ENCODE peak calls at places on chromosomes 4 and X, in eight cellular contexts. One of them, this sample, is unnamed.
A peak's percentile ranks its signal among the peaks of the same experiment; 100 is the strongest.

GRCh38 chrX:34880656-34881055 is 61.9 kb upstream of the FAM47B start:
- DNase-seq in GM23338: no peak
- DNase-seq in breast epithelium: no peak
- DNase-seq in HepG2: no peak
- DNase-seq in GM12892: no peak
- DNase-seq in transverse colon: no peak
- DNase-seq in stomach: no peak
- DNase-seq in suprapubic skin: no peak
- DNase-seq in this sample: no peak

GRCh38 chr4:680931-681645 is 6.7 kb downstream of the MYL5 start:
- DNase-seq in GM23338: peak; percentile 77
- DNase-seq in breast epithelium: peak; percentile 60
- DNase-seq in HepG2: no peak
- DNase-seq in GM12892: peak; percentile 78
- DNase-seq in transverse colon: peak; percentile 83
- DNase-seq in stomach: peak; percentile 67
- DNase-seq in suprapubic skin: peak; percentile 91
- DNase-seq in this sample: no peak

GRCh38 chr4:119014658-119015057 is 121.0 kb upstream of the MYOZ2 start:
- DNase-seq in GM23338: no peak
- DNase-seq in breast epithelium: no peak
- DNase-seq in HepG2: no peak
- DNase-seq in GM12892: no peak
- DNase-seq in transverse colon: no peak
- DNase-seq in stomach: no peak
- DNase-seq in suprapubic skin: no peak
- DNase-seq in this sample: no peak

GRCh38 chr4:2243682-2244380 is 1.9 kb upstream of the HAUS3 start:
- DNase-seq in GM23338: no peak
- DNase-seq in breast epithelium: no peak
- DNase-seq in HepG2: peak; percentile 18
- DNase-seq in GM12892: no peak
- DNase-seq in transverse colon: peak; percentile 48
- DNase-seq in stomach: peak; percentile 31
- DNase-seq in suprapubic skin: peak; percentile 75
- DNase-seq in this sample: no peak

GRCh38 chrX:68428431-68428830 is 4.9 kb downstream of the OPHN1 start:
- DNase-seq in GM23338: no peak
- DNase-seq in breast epithelium: no peak
- DNase-seq in HepG2: no peak
- DNase-seq in GM12892: no peak
- DNase-seq in transverse colon: no peak
- DNase-seq in stomach: no peak
- DNase-seq in suprapubic skin: no peak
- DNase-seq in this sample: no peak

GRCh38 chrX:142054094-142054493 is 150.4 kb downstream of the MAGEC1 start:
- DNase-seq in GM23338: no peak
- DNase-seq in breast epithelium: no peak
- DNase-seq in HepG2: no peak
- DNase-seq in GM12892: no peak
- DNase-seq in transverse colon: no peak
- DNase-seq in stomach: no peak
- DNase-seq in suprapubic skin: no peak
- DNase-seq in this sample: no peak

GRCh38 chrX:78946178-78946896 is 1.1 kb downstream of the P2RY10 start:
- DNase-seq in GM23338: no peak
- DNase-seq in breast epithelium: no peak
- DNase-seq in HepG2: no peak
- DNase-seq in GM12892: no peak
- DNase-seq in transverse colon: no peak
- DNase-seq in stomach: no peak
- DNase-seq in suprapubic skin: no peak
- DNase-seq in this sample: no peak

GRCh38 chrX:150363561-150364346 is 637 bp downstream of the MAMLD1 start:
- DNase-seq in GM23338: peak; percentile 59
- DNase-seq in breast epithelium: no peak
- DNase-seq in HepG2: no peak
- DNase-seq in GM12892: no peak
- DNase-seq in transverse colon: peak; percentile 14
- DNase-seq in stomach: no peak
- DNase-seq in suprapubic skin: no peak
- DNase-seq in this sample: no peak

GRCh38 chr4:185254434-185254833 is 45.0 kb downstream of the SNX25 start:
- DNase-seq in GM23338: peak; percentile 33
- DNase-seq in breast epithelium: no peak
- DNase-seq in HepG2: peak; percentile 58
- DNase-seq in GM12892: no peak
- DNase-seq in transverse colon: no peak
- DNase-seq in stomach: no peak
- DNase-seq in suprapubic skin: no peak
- DNase-seq in this sample: no peak

GRCh38 chr4:81757706-81758105 is 286.0 kb upstream of the RASGEF1B start:
- DNase-seq in GM23338: peak; percentile 10
- DNase-seq in breast epithelium: no peak
- DNase-seq in HepG2: no peak
- DNase-seq in GM12892: no peak
- DNase-seq in transverse colon: no peak
- DNase-seq in stomach: no peak
- DNase-seq in suprapubic skin: no peak
- DNase-seq in this sample: no peak

GRCh38 chrX:47264507-47265173 is 31.8 kb downstream of the USP11 start:
- DNase-seq in GM23338: no peak
- DNase-seq in breast epithelium: no peak
- DNase-seq in HepG2: peak; percentile 38
- DNase-seq in GM12892: no peak
- DNase-seq in transverse colon: no peak
- DNase-seq in stomach: no peak
- DNase-seq in suprapubic skin: peak; percentile 11
- DNase-seq in this sample: no peak

DNA sequence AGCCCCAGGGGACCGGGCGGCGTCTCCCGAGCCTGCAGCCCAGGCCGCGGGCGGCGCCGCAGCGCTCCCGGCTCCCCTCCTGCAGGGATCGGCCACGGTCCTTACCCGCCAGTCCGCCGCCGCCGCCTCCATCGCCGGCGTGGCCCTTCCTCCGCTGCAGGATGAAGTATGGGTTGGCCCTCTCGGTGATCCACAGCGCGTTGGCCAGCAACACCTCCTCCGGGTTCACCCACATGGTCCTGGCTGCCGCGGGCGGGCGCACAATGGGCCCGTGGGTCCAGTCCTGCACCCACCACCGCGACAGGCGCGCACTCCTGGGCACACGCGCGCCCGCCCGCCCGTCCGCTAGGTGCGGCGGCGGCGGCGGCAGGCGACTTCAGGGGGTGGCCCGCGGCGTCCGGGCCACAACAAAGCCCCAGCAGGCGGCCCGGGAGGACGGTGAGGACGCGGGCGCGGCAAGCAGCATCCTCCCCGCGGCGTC is 334 bp downstream of the TBC1D9 start:
- DNase-seq in GM23338: peak; percentile 60
- DNase-seq in breast epithelium: peak; percentile 56
- DNase-seq in HepG2: no peak
- DNase-seq in GM12892: peak; percentile 40
- DNase-seq in transverse colon: peak; percentile 50
- DNase-seq in stomach: peak; percentile 63
- DNase-seq in suprapubic skin: peak; percentile 70
- DNase-seq in this sample: peak; percentile 52
- TF ChIP-seq POLR2AphosphoS5 in GM23338: no peak
- TF ChIP-seq POLR2AphosphoS5 in breast epithelium: no peak
- TF ChIP-seq POLR2AphosphoS5 in HepG2: no peak
- TF ChIP-seq POLR2AphosphoS5 in GM12892: no peak
- TF ChIP-seq POLR2AphosphoS5 in transverse colon: no peak
- TF ChIP-seq POLR2AphosphoS5 in stomach: no peak
- TF ChIP-seq POLR2AphosphoS5 in suprapubic skin: no peak
- TF ChIP-seq POLR2AphosphoS5 in this sample: no peak

GRCh38 chr4:153346563-153346962 is 2.1 kb downstream of the MND1 start:
- DNase-seq in GM23338: peak; percentile 60
- DNase-seq in breast epithelium: no peak
- DNase-seq in HepG2: no peak
- DNase-seq in GM12892: no peak
- DNase-seq in transverse colon: no peak
- DNase-seq in stomach: no peak
- DNase-seq in suprapubic skin: no peak
- DNase-seq in this sample: no peak

GRCh38 chr4:153347117-153347516 is 2.6 kb downstream of the MND1 start:
- DNase-seq in GM23338: no peak
- DNase-seq in breast epithelium: no peak
- DNase-seq in HepG2: no peak
- DNase-seq in GM12892: no peak
- DNase-seq in transverse colon: no peak
- DNase-seq in stomach: no peak
- DNase-seq in suprapubic skin: no peak
- DNase-seq in this sample: no peak

GRCh38 chr4:153346031-153346430 is 1.5 kb downstream of the MND1 start:
- DNase-seq in GM23338: no peak
- DNase-seq in breast epithelium: no peak
- DNase-seq in HepG2: no peak
- DNase-seq in GM12892: no peak
- DNase-seq in transverse colon: no peak
- DNase-seq in stomach: no peak
- DNase-seq in suprapubic skin: no peak
- DNase-seq in this sample: no peak

GRCh38 chr4:153344131-153345010 is at the start of gene MND1:
- DNase-seq in GM23338: peak; percentile 96
- DNase-seq in breast epithelium: peak; percentile 81
- DNase-seq in HepG2: peak; percentile 64
- DNase-seq in GM12892: peak; percentile 84
- DNase-seq in transverse colon: peak; percentile 86
- DNase-seq in stomach: peak; percentile 79
- DNase-seq in suprapubic skin: peak; percentile 84
- DNase-seq in this sample: peak; percentile 78

GRCh38 chr4:153345011-153345981 is 808 bp downstream of the MND1 start:
- DNase-seq in GM23338: peak; percentile 84
- DNase-seq in breast epithelium: no peak
- DNase-seq in HepG2: peak; percentile 64
- DNase-seq in GM12892: peak; percentile 17
- DNase-seq in transverse colon: peak; percentile 14
- DNase-seq in stomach: no peak
- DNase-seq in suprapubic skin: peak; percentile 63
- DNase-seq in this sample: no peak
- TF ChIP-seq POLR2AphosphoS5 in GM23338: no peak
- TF ChIP-seq POLR2AphosphoS5 in breast epithelium: no peak
- TF ChIP-seq POLR2AphosphoS5 in HepG2: no peak
- TF ChIP-seq POLR2AphosphoS5 in GM12892: no peak
- TF ChIP-seq POLR2AphosphoS5 in transverse colon: no peak
- TF ChIP-seq POLR2AphosphoS5 in stomach: no peak
- TF ChIP-seq POLR2AphosphoS5 in suprapubic skin: no peak
- TF ChIP-seq POLR2AphosphoS5 in this sample: no peak

GRCh38 chr4:26031704-26032103 is 117.7 kb downstream of the SMIM20 start:
- DNase-seq in GM23338: no peak
- DNase-seq in breast epithelium: no peak
- DNase-seq in HepG2: peak; percentile 15
- DNase-seq in GM12892: no peak
- DNase-seq in transverse colon: no peak
- DNase-seq in stomach: no peak
- DNase-seq in suprapubic skin: no peak
- DNase-seq in this sample: no peak

GRCh38 chr4:26032142-26032541 is 118.1 kb downstream of the SMIM20 start:
- DNase-seq in GM23338: no peak
- DNase-seq in breast epithelium: no peak
- DNase-seq in HepG2: no peak
- DNase-seq in GM12892: no peak
- DNase-seq in transverse colon: no peak
- DNase-seq in stomach: no peak
- DNase-seq in suprapubic skin: no peak
- DNase-seq in this sample: no peak

GRCh38 chr4:26030780-26031179 is 116.8 kb downstream of the SMIM20 start:
- DNase-seq in GM23338: no peak
- DNase-seq in breast epithelium: no peak
- DNase-seq in HepG2: no peak
- DNase-seq in GM12892: no peak
- DNase-seq in transverse colon: no peak
- DNase-seq in stomach: no peak
- DNase-seq in suprapubic skin: no peak
- DNase-seq in this sample: no peak

GRCh38 chr4:26033389-26033788 is 119.4 kb downstream of the SMIM20 start:
- DNase-seq in GM23338: no peak
- DNase-seq in breast epithelium: no peak
- DNase-seq in HepG2: no peak
- DNase-seq in GM12892: no peak
- DNase-seq in transverse colon: no peak
- DNase-seq in stomach: no peak
- DNase-seq in suprapubic skin: no peak
- DNase-seq in this sample: no peak

DNA sequence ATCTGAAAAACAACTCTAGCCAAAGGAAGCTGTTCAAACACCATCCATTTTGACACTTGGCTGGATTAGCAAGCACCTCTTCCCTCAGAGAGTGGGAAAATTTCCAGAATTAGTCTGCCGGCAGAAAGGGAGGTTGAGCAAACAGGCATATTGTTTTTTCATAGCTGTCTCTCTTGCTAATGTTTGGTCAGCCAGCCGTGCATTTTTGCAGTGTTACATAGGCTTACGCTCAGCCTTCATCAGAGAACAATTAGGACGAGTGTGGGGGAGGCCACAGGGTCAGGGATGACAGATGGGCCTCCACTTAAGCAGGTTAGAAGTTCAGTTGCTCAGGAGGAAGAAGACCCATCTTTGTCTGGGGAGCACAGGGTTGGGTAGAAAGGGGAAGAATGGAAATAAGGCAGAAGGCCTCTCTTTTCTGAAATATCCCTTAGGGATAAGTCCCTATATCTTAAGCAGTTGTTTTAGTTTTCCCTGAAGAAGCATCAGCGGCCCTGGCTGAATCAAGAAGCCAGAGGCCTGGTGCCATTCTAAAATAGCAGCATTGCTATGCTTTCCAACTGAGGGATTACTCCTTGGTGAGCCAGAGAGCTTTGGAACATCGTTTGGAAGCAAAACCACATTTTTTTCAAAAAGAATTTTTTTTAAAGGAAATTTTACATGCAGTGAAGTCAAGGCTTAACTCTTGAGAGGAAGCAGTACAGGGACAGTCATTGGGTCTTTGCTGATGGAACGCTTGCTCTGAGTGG is 118.7 kb downstream of the SMIM20 start:
- DNase-seq in GM23338: no peak
- DNase-seq in breast epithelium: no peak
- DNase-seq in HepG2: peak; percentile 61
- DNase-seq in GM12892: no peak
- DNase-seq in transverse colon: no peak
- DNase-seq in stomach: no peak
- DNase-seq in suprapubic skin: no peak
- DNase-seq in this sample: no peak
- TF ChIP-seq POLR2AphosphoS5 in GM23338: no peak
- TF ChIP-seq POLR2AphosphoS5 in breast epithelium: no peak
- TF ChIP-seq POLR2AphosphoS5 in HepG2: no peak
- TF ChIP-seq POLR2AphosphoS5 in GM12892: no peak
- TF ChIP-seq POLR2AphosphoS5 in transverse colon: no peak
- TF ChIP-seq POLR2AphosphoS5 in stomach: peak; percentile 7
- TF ChIP-seq POLR2AphosphoS5 in suprapubic skin: no peak
- TF ChIP-seq POLR2AphosphoS5 in this sample: no peak

DNA sequence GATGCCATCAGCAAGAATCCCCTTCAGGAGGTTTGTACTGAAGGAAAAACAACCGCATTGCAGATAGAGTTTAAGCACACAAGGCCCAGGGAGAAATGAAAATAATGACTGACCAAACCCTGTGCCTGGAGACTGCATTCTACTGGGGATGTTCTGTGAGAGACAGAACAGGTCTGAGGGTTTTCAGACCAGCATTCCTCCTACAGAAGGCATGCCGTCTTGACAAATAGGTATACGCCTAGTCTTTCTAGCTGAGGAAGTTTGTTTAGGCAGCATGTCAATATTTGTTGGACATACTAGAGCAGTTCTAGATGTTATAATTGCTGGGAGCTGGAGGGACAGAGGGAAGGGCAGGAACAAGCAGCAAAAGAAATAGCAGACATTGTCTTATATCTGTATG is 68.4 kb upstream of the SCOC start:
- DNase-seq in GM23338: no peak
- DNase-seq in breast epithelium: no peak
- DNase-seq in HepG2: no peak
- DNase-seq in GM12892: no peak
- DNase-seq in transverse colon: no peak
- DNase-seq in stomach: no peak
- DNase-seq in suprapubic skin: no peak
- DNase-seq in this sample: no peak
- TF ChIP-seq POLR2AphosphoS5 in GM23338: no peak
- TF ChIP-seq POLR2AphosphoS5 in breast epithelium: no peak
- TF ChIP-seq POLR2AphosphoS5 in HepG2: no peak
- TF ChIP-seq POLR2AphosphoS5 in GM12892: no peak
- TF ChIP-seq POLR2AphosphoS5 in transverse colon: no peak
- TF ChIP-seq POLR2AphosphoS5 in stomach: no peak
- TF ChIP-seq POLR2AphosphoS5 in suprapubic skin: no peak
- TF ChIP-seq POLR2AphosphoS5 in this sample: no peak

This sample was measured in GM12891.